ENCODE peak calls at places on chromosomes 6 and 20, in ten cellular contexts. One of them, this sample, is unnamed.

GRCh38 chr20:17868146-17868545 is 100.4 kb downstream of the SNX5 start:
- DNase-seq in T-helper 1 cell: no peak
- DNase-seq in amniotic stem cell: no peak
- DNase-seq in stimulated activated CD4-positive, alpha-beta T cell treated with anti-CD3 and anti-CD28 coated beads, Interleukin-1b, Interleukin-23, amount 100 ng/mL, for 24 hours: no peak
- DNase-seq in hippocampal formation: no peak
- DNase-seq in AG04449: no peak
- DNase-seq in stimulated activated CD8-positive, alpha-beta memory T cell treated with anti-CD3 and anti-CD28 coated beads, Interleukin-7, amount 100 ng/mL, for 1 hour: no peak
- DNase-seq in GM13977: no peak
- DNase-seq in endothelial cell: no peak
- DNase-seq in fibroblast of the conjunctiva: no peak
- DNase-seq in this sample: no peak

GRCh38 chr6:119325559-119326240 is 23.9 kb downstream of the MAN1A1 start:
- DNase-seq in T-helper 1 cell: no peak
- DNase-seq in amniotic stem cell: no peak
- DNase-seq in stimulated activated CD4-positive, alpha-beta T cell treated with anti-CD3 and anti-CD28 coated beads, Interleukin-1b, Interleukin-23, amount 100 ng/mL, for 24 hours: no peak
- DNase-seq in hippocampal formation: no peak
- DNase-seq in AG04449: no peak
- DNase-seq in stimulated activated CD8-positive, alpha-beta memory T cell treated with anti-CD3 and anti-CD28 coated beads, Interleukin-7, amount 100 ng/mL, for 1 hour: no peak
- DNase-seq in GM13977: no peak
- DNase-seq in endothelial cell: no peak
- DNase-seq in fibroblast of the conjunctiva: no peak
- DNase-seq in this sample: no peak

GRCh38 chr6:2266845-2267244 is 21.4 kb upstream of the GMDS start:
- DNase-seq in T-helper 1 cell: no peak
- DNase-seq in amniotic stem cell: no peak
- DNase-seq in stimulated activated CD4-positive, alpha-beta T cell treated with anti-CD3 and anti-CD28 coated beads, Interleukin-1b, Interleukin-23, amount 100 ng/mL, for 24 hours: no peak
- DNase-seq in hippocampal formation: no peak
- DNase-seq in AG04449: no peak
- DNase-seq in stimulated activated CD8-positive, alpha-beta memory T cell treated with anti-CD3 and anti-CD28 coated beads, Interleukin-7, amount 100 ng/mL, for 1 hour: no peak
- DNase-seq in GM13977: no peak
- DNase-seq in endothelial cell: no peak
- DNase-seq in fibroblast of the conjunctiva: no peak
- DNase-seq in this sample: no peak

GRCh38 chr6:102438181-102438580 is 1044.7 kb downstream of the GRIK2 start:
- DNase-seq in T-helper 1 cell: no peak
- DNase-seq in amniotic stem cell: no peak
- DNase-seq in stimulated activated CD4-positive, alpha-beta T cell treated with anti-CD3 and anti-CD28 coated beads, Interleukin-1b, Interleukin-23, amount 100 ng/mL, for 24 hours: no peak
- DNase-seq in hippocampal formation: no peak
- DNase-seq in AG04449: no peak
- DNase-seq in stimulated activated CD8-positive, alpha-beta memory T cell treated with anti-CD3 and anti-CD28 coated beads, Interleukin-7, amount 100 ng/mL, for 1 hour: no peak
- DNase-seq in GM13977: no peak
- DNase-seq in endothelial cell: no peak
- DNase-seq in fibroblast of the conjunctiva: no peak
- DNase-seq in this sample: no peak

GRCh38 chr6:43627008-43627825 is 1.8 kb downstream of the GTPBP2 start:
- DNase-seq in T-helper 1 cell: no peak
- DNase-seq in amniotic stem cell: peak
- DNase-seq in stimulated activated CD4-positive, alpha-beta T cell treated with anti-CD3 and anti-CD28 coated beads, Interleukin-1b, Interleukin-23, amount 100 ng/mL, for 24 hours: no peak
- DNase-seq in hippocampal formation: no peak
- DNase-seq in AG04449: peak
- DNase-seq in stimulated activated CD8-positive, alpha-beta memory T cell treated with anti-CD3 and anti-CD28 coated beads, Interleukin-7, amount 100 ng/mL, for 1 hour: no peak
- DNase-seq in GM13977: peak
- DNase-seq in endothelial cell: peak
- DNase-seq in fibroblast of the conjunctiva: peak
- DNase-seq in this sample: peak

GRCh38 chr6:116726947-116727346 is 38.6 kb downstream of the FAM162B start:
- DNase-seq in T-helper 1 cell: no peak
- DNase-seq in amniotic stem cell: no peak
- DNase-seq in stimulated activated CD4-positive, alpha-beta T cell treated with anti-CD3 and anti-CD28 coated beads, Interleukin-1b, Interleukin-23, amount 100 ng/mL, for 24 hours: no peak
- DNase-seq in hippocampal formation: no peak
- DNase-seq in AG04449: no peak
- DNase-seq in stimulated activated CD8-positive, alpha-beta memory T cell treated with anti-CD3 and anti-CD28 coated beads, Interleukin-7, amount 100 ng/mL, for 1 hour: no peak
- DNase-seq in GM13977: no peak
- DNase-seq in endothelial cell: no peak
- DNase-seq in fibroblast of the conjunctiva: no peak
- DNase-seq in this sample: no peak

GRCh38 chr20:37318046-37318445 is 27.9 kb upstream of the SRC start:
- DNase-seq in T-helper 1 cell: no peak
- DNase-seq in amniotic stem cell: no peak
- DNase-seq in stimulated activated CD4-positive, alpha-beta T cell treated with anti-CD3 and anti-CD28 coated beads, Interleukin-1b, Interleukin-23, amount 100 ng/mL, for 24 hours: no peak
- DNase-seq in hippocampal formation: no peak
- DNase-seq in AG04449: no peak
- DNase-seq in stimulated activated CD8-positive, alpha-beta memory T cell treated with anti-CD3 and anti-CD28 coated beads, Interleukin-7, amount 100 ng/mL, for 1 hour: no peak
- DNase-seq in GM13977: no peak
- DNase-seq in endothelial cell: no peak
- DNase-seq in fibroblast of the conjunctiva: no peak
- DNase-seq in this sample: no peak

GRCh38 chr6:23446394-23447001 is 679.5 kb upstream of the NRSN1 start:
- DNase-seq in T-helper 1 cell: no peak
- DNase-seq in amniotic stem cell: peak
- DNase-seq in stimulated activated CD4-positive, alpha-beta T cell treated with anti-CD3 and anti-CD28 coated beads, Interleukin-1b, Interleukin-23, amount 100 ng/mL, for 24 hours: no peak
- DNase-seq in hippocampal formation: peak
- DNase-seq in AG04449: peak
- DNase-seq in stimulated activated CD8-positive, alpha-beta memory T cell treated with anti-CD3 and anti-CD28 coated beads, Interleukin-7, amount 100 ng/mL, for 1 hour: no peak
- DNase-seq in GM13977: no peak
- DNase-seq in endothelial cell: peak
- DNase-seq in fibroblast of the conjunctiva: peak
- DNase-seq in this sample: no peak

GRCh38 chr6:113645576-113645970 is 211.6 kb upstream of the MARCKS start:
- DNase-seq in T-helper 1 cell: no peak
- DNase-seq in amniotic stem cell: peak
- DNase-seq in stimulated activated CD4-positive, alpha-beta T cell treated with anti-CD3 and anti-CD28 coated beads, Interleukin-1b, Interleukin-23, amount 100 ng/mL, for 24 hours: no peak
- DNase-seq in hippocampal formation: no peak
- DNase-seq in AG04449: peak
- DNase-seq in stimulated activated CD8-positive, alpha-beta memory T cell treated with anti-CD3 and anti-CD28 coated beads, Interleukin-7, amount 100 ng/mL, for 1 hour: no peak
- DNase-seq in GM13977: no peak
- DNase-seq in endothelial cell: no peak
- DNase-seq in fibroblast of the conjunctiva: no peak
- DNase-seq in this sample: peak

GRCh38 chr6:41371461-41371991 is 36.1 kb downstream of the NCR2 start:
- DNase-seq in T-helper 1 cell: no peak
- DNase-seq in amniotic stem cell: no peak
- DNase-seq in stimulated activated CD4-positive, alpha-beta T cell treated with anti-CD3 and anti-CD28 coated beads, Interleukin-1b, Interleukin-23, amount 100 ng/mL, for 24 hours: no peak
- DNase-seq in hippocampal formation: no peak
- DNase-seq in AG04449: no peak
- DNase-seq in stimulated activated CD8-positive, alpha-beta memory T cell treated with anti-CD3 and anti-CD28 coated beads, Interleukin-7, amount 100 ng/mL, for 1 hour: no peak
- DNase-seq in GM13977: peak
- DNase-seq in endothelial cell: peak
- DNase-seq in fibroblast of the conjunctiva: no peak
- DNase-seq in this sample: no peak

GRCh38 chr6:166490671-166491500 is 95.6 kb downstream of the RAMACL start:
- DNase-seq in T-helper 1 cell: no peak
- DNase-seq in amniotic stem cell: no peak
- DNase-seq in stimulated activated CD4-positive, alpha-beta T cell treated with anti-CD3 and anti-CD28 coated beads, Interleukin-1b, Interleukin-23, amount 100 ng/mL, for 24 hours: no peak
- DNase-seq in hippocampal formation: no peak
- DNase-seq in AG04449: no peak
- DNase-seq in stimulated activated CD8-positive, alpha-beta memory T cell treated with anti-CD3 and anti-CD28 coated beads, Interleukin-7, amount 100 ng/mL, for 1 hour: no peak
- DNase-seq in GM13977: no peak
- DNase-seq in endothelial cell: no peak
- DNase-seq in fibroblast of the conjunctiva: no peak
- DNase-seq in this sample: peak

GRCh38 chr6:836276-836853 is 143.4 kb upstream of the EXOC2 start:
- DNase-seq in T-helper 1 cell: no peak
- DNase-seq in amniotic stem cell: no peak
- DNase-seq in stimulated activated CD4-positive, alpha-beta T cell treated with anti-CD3 and anti-CD28 coated beads, Interleukin-1b, Interleukin-23, amount 100 ng/mL, for 24 hours: no peak
- DNase-seq in hippocampal formation: no peak
- DNase-seq in AG04449: no peak
- DNase-seq in stimulated activated CD8-positive, alpha-beta memory T cell treated with anti-CD3 and anti-CD28 coated beads, Interleukin-7, amount 100 ng/mL, for 1 hour: no peak
- DNase-seq in GM13977: no peak
- DNase-seq in endothelial cell: no peak
- DNase-seq in fibroblast of the conjunctiva: no peak
- DNase-seq in this sample: no peak

GRCh38 chr6:125802943-125803377 is 12.2 kb downstream of the NCOA7 start:
- DNase-seq in T-helper 1 cell: no peak
- DNase-seq in amniotic stem cell: no peak
- DNase-seq in stimulated activated CD4-positive, alpha-beta T cell treated with anti-CD3 and anti-CD28 coated beads, Interleukin-1b, Interleukin-23, amount 100 ng/mL, for 24 hours: no peak
- DNase-seq in hippocampal formation: no peak
- DNase-seq in AG04449: no peak
- DNase-seq in stimulated activated CD8-positive, alpha-beta memory T cell treated with anti-CD3 and anti-CD28 coated beads, Interleukin-7, amount 100 ng/mL, for 1 hour: no peak
- DNase-seq in GM13977: no peak
- DNase-seq in endothelial cell: no peak
- DNase-seq in fibroblast of the conjunctiva: no peak
- DNase-seq in this sample: no peak

GRCh38 chr6:9875605-9876353 is 539.1 kb downstream of the TFAP2A start:
- DNase-seq in T-helper 1 cell: no peak
- DNase-seq in amniotic stem cell: peak
- DNase-seq in stimulated activated CD4-positive, alpha-beta T cell treated with anti-CD3 and anti-CD28 coated beads, Interleukin-1b, Interleukin-23, amount 100 ng/mL, for 24 hours: no peak
- DNase-seq in hippocampal formation: no peak
- DNase-seq in AG04449: no peak
- DNase-seq in stimulated activated CD8-positive, alpha-beta memory T cell treated with anti-CD3 and anti-CD28 coated beads, Interleukin-7, amount 100 ng/mL, for 1 hour: no peak
- DNase-seq in GM13977: no peak
- DNase-seq in endothelial cell: no peak
- DNase-seq in fibroblast of the conjunctiva: no peak
- DNase-seq in this sample: peak

GRCh38 chr20:44429419-44430269 is 46.0 kb upstream of the TTPAL start:
- DNase-seq in T-helper 1 cell: no peak
- DNase-seq in amniotic stem cell: no peak
- DNase-seq in stimulated activated CD4-positive, alpha-beta T cell treated with anti-CD3 and anti-CD28 coated beads, Interleukin-1b, Interleukin-23, amount 100 ng/mL, for 24 hours: no peak
- DNase-seq in hippocampal formation: no peak
- DNase-seq in AG04449: no peak
- DNase-seq in stimulated activated CD8-positive, alpha-beta memory T cell treated with anti-CD3 and anti-CD28 coated beads, Interleukin-7, amount 100 ng/mL, for 1 hour: no peak
- DNase-seq in GM13977: no peak
- DNase-seq in endothelial cell: no peak
- DNase-seq in fibroblast of the conjunctiva: no peak
- DNase-seq in this sample: no peak

GRCh38 chr6:75824160-75824559 is 75.1 kb downstream of the MYO6 start:
- DNase-seq in T-helper 1 cell: no peak
- DNase-seq in amniotic stem cell: no peak
- DNase-seq in stimulated activated CD4-positive, alpha-beta T cell treated with anti-CD3 and anti-CD28 coated beads, Interleukin-1b, Interleukin-23, amount 100 ng/mL, for 24 hours: no peak
- DNase-seq in hippocampal formation: no peak
- DNase-seq in AG04449: no peak
- DNase-seq in stimulated activated CD8-positive, alpha-beta memory T cell treated with anti-CD3 and anti-CD28 coated beads, Interleukin-7, amount 100 ng/mL, for 1 hour: no peak
- DNase-seq in GM13977: no peak
- DNase-seq in endothelial cell: no peak
- DNase-seq in fibroblast of the conjunctiva: no peak
- DNase-seq in this sample: no peak

GRCh38 chr6:31528307-31528777 is 420 bp upstream of the MCCD1 start:
- DNase-seq in T-helper 1 cell: no peak
- DNase-seq in amniotic stem cell: no peak
- DNase-seq in stimulated activated CD4-positive, alpha-beta T cell treated with anti-CD3 and anti-CD28 coated beads, Interleukin-1b, Interleukin-23, amount 100 ng/mL, for 24 hours: no peak
- DNase-seq in hippocampal formation: no peak
- DNase-seq in AG04449: no peak
- DNase-seq in stimulated activated CD8-positive, alpha-beta memory T cell treated with anti-CD3 and anti-CD28 coated beads, Interleukin-7, amount 100 ng/mL, for 1 hour: no peak
- DNase-seq in GM13977: no peak
- DNase-seq in endothelial cell: no peak
- DNase-seq in fibroblast of the conjunctiva: no peak
- DNase-seq in this sample: no peak

GRCh38 chr6:56802570-56802969 is 152.3 kb upstream of the BEND6 start:
- DNase-seq in T-helper 1 cell: no peak
- DNase-seq in amniotic stem cell: no peak
- DNase-seq in stimulated activated CD4-positive, alpha-beta T cell treated with anti-CD3 and anti-CD28 coated beads, Interleukin-1b, Interleukin-23, amount 100 ng/mL, for 24 hours: no peak
- DNase-seq in hippocampal formation: no peak
- DNase-seq in AG04449: no peak
- DNase-seq in stimulated activated CD8-positive, alpha-beta memory T cell treated with anti-CD3 and anti-CD28 coated beads, Interleukin-7, amount 100 ng/mL, for 1 hour: no peak
- DNase-seq in GM13977: no peak
- DNase-seq in endothelial cell: no peak
- DNase-seq in fibroblast of the conjunctiva: no peak
- DNase-seq in this sample: peak

GRCh38 chr6:120055071-120055470 is 705.5 kb upstream of the MAN1A1 start:
- DNase-seq in T-helper 1 cell: no peak
- DNase-seq in amniotic stem cell: no peak
- DNase-seq in stimulated activated CD4-positive, alpha-beta T cell treated with anti-CD3 and anti-CD28 coated beads, Interleukin-1b, Interleukin-23, amount 100 ng/mL, for 24 hours: no peak
- DNase-seq in hippocampal formation: no peak
- DNase-seq in AG04449: no peak
- DNase-seq in stimulated activated CD8-positive, alpha-beta memory T cell treated with anti-CD3 and anti-CD28 coated beads, Interleukin-7, amount 100 ng/mL, for 1 hour: no peak
- DNase-seq in GM13977: no peak
- DNase-seq in endothelial cell: no peak
- DNase-seq in fibroblast of the conjunctiva: no peak
- DNase-seq in this sample: no peak

GRCh38 chr20:37161830-37162549 is 17.1 kb upstream of the RPN2 start:
- DNase-seq in T-helper 1 cell: no peak
- DNase-seq in amniotic stem cell: no peak
- DNase-seq in stimulated activated CD4-positive, alpha-beta T cell treated with anti-CD3 and anti-CD28 coated beads, Interleukin-1b, Interleukin-23, amount 100 ng/mL, for 24 hours: no peak
- DNase-seq in hippocampal formation: no peak
- DNase-seq in AG04449: no peak
- DNase-seq in stimulated activated CD8-positive, alpha-beta memory T cell treated with anti-CD3 and anti-CD28 coated beads, Interleukin-7, amount 100 ng/mL, for 1 hour: no peak
- DNase-seq in GM13977: no peak
- DNase-seq in endothelial cell: no peak
- DNase-seq in fibroblast of the conjunctiva: no peak
- DNase-seq in this sample: no peak

GRCh38 chr6:106444777-106445507 is 84.4 kb downstream of the CRYBG1 start:
- DNase-seq in T-helper 1 cell: peak
- DNase-seq in amniotic stem cell: peak
- DNase-seq in stimulated activated CD4-positive, alpha-beta T cell treated with anti-CD3 and anti-CD28 coated beads, Interleukin-1b, Interleukin-23, amount 100 ng/mL, for 24 hours: peak
- DNase-seq in hippocampal formation: peak
- DNase-seq in AG04449: no peak
- DNase-seq in stimulated activated CD8-positive, alpha-beta memory T cell treated with anti-CD3 and anti-CD28 coated beads, Interleukin-7, amount 100 ng/mL, for 1 hour: no peak
- DNase-seq in GM13977: peak
- DNase-seq in endothelial cell: peak
- DNase-seq in fibroblast of the conjunctiva: peak
- DNase-seq in this sample: peak

GRCh38 chr6:88223298-88223697 is 57.2 kb upstream of the CNR1 start:
- DNase-seq in T-helper 1 cell: no peak
- DNase-seq in amniotic stem cell: no peak
- DNase-seq in stimulated activated CD4-positive, alpha-beta T cell treated with anti-CD3 and anti-CD28 coated beads, Interleukin-1b, Interleukin-23, amount 100 ng/mL, for 24 hours: no peak
- DNase-seq in hippocampal formation: no peak
- DNase-seq in AG04449: no peak
- DNase-seq in stimulated activated CD8-positive, alpha-beta memory T cell treated with anti-CD3 and anti-CD28 coated beads, Interleukin-7, amount 100 ng/mL, for 1 hour: no peak
- DNase-seq in GM13977: no peak
- DNase-seq in endothelial cell: no peak
- DNase-seq in fibroblast of the conjunctiva: no peak
- DNase-seq in this sample: no peak

GRCh38 chr6:150631283-150631981 is 31.7 kb downstream of the PLEKHG1 start:
- DNase-seq in T-helper 1 cell: no peak
- DNase-seq in amniotic stem cell: no peak
- DNase-seq in stimulated activated CD4-positive, alpha-beta T cell treated with anti-CD3 and anti-CD28 coated beads, Interleukin-1b, Interleukin-23, amount 100 ng/mL, for 24 hours: no peak
- DNase-seq in hippocampal formation: no peak
- DNase-seq in AG04449: no peak
- DNase-seq in stimulated activated CD8-positive, alpha-beta memory T cell treated with anti-CD3 and anti-CD28 coated beads, Interleukin-7, amount 100 ng/mL, for 1 hour: no peak
- DNase-seq in GM13977: no peak
- DNase-seq in endothelial cell: no peak
- DNase-seq in fibroblast of the conjunctiva: no peak
- DNase-seq in this sample: no peak

GRCh38 chr6:44064089-44064947 is 62.9 kb downstream of the MRPL14 start:
- DNase-seq in T-helper 1 cell: no peak
- DNase-seq in amniotic stem cell: no peak
- DNase-seq in stimulated activated CD4-positive, alpha-beta T cell treated with anti-CD3 and anti-CD28 coated beads, Interleukin-1b, Interleukin-23, amount 100 ng/mL, for 24 hours: no peak
- DNase-seq in hippocampal formation: no peak
- DNase-seq in AG04449: peak
- DNase-seq in stimulated activated CD8-positive, alpha-beta memory T cell treated with anti-CD3 and anti-CD28 coated beads, Interleukin-7, amount 100 ng/mL, for 1 hour: no peak
- DNase-seq in GM13977: peak
- DNase-seq in endothelial cell: no peak
- DNase-seq in fibroblast of the conjunctiva: no peak
- DNase-seq in this sample: peak

GRCh38 chr20:50982372-50982771 is 23.8 kb downstream of the MOCS3 start:
- DNase-seq in T-helper 1 cell: no peak
- DNase-seq in amniotic stem cell: peak
- DNase-seq in stimulated activated CD4-positive, alpha-beta T cell treated with anti-CD3 and anti-CD28 coated beads, Interleukin-1b, Interleukin-23, amount 100 ng/mL, for 24 hours: no peak
- DNase-seq in hippocampal formation: no peak
- DNase-seq in AG04449: no peak
- DNase-seq in stimulated activated CD8-positive, alpha-beta memory T cell treated with anti-CD3 and anti-CD28 coated beads, Interleukin-7, amount 100 ng/mL, for 1 hour: no peak
- DNase-seq in GM13977: no peak
- DNase-seq in endothelial cell: no peak
- DNase-seq in fibroblast of the conjunctiva: peak
- DNase-seq in this sample: peak